ENCODE peak calls at places on chromosomes 2 and 18, in nine cellular contexts. B is thyroid gland, M is epithelial cell of proximal tubule, W is omental fat pad, O is Calu3, H is neural crest cell, G is upper lobe of left lung, D is transverse colon, E is fibroblast of lung. U is an unnamed sample.

GRCh38 chr2:199940373-199940772 is 14.9 kb downstream of the TYW5 start:
- DNase-seq in B (no peak), M (no peak), W (no peak), O (no peak), H (no peak), G (no peak), D (no peak), E (peak; percentile 11), U (no peak)

GRCh38 chr18:34659579-34660517 is 50.2 kb upstream of the DTNA start:
- DNase-seq in B (peak; percentile 96), M (peak; percentile 93), W (peak; percentile 73), O (peak; percentile 84), H (peak; percentile 41), G (no peak), D (peak; percentile 73), E (peak; percentile 97), U (no peak)

GRCh38 chr18:29163596-29163995 is 986.7 kb upstream of the CDH2 start:
- DNase-seq in B (no peak), M (no peak), W (no peak), O (no peak), H (no peak), G (no peak), D (no peak), E (no peak), U (no peak)

GRCh38 chr2:19611491-19612332 is 253.3 kb upstream of the OSR1 start:
- DNase-seq in B (no peak), M (peak; percentile 96), W (no peak), O (peak; percentile 34), H (no peak), G (no peak), D (peak; percentile 10), E (peak; percentile 99), U (no peak)

GRCh38 chr2:38572167-38572566 is 30.6 kb downstream of the HNRNPLL start:
- DNase-seq in B (no peak), M (peak; percentile 44), W (peak; percentile 38), O (no peak), H (no peak), G (no peak), D (no peak), E (peak; percentile 86), U (no peak)

GRCh38 chr2:47501374-47502200 is 98.6 kb downstream of the MSH2 start:
- DNase-seq in B (no peak), M (no peak), W (no peak), O (no peak), H (no peak), G (no peak), D (no peak), E (peak; percentile 45), U (no peak)

GRCh38 chr2:193668557-193669323 is 1474.0 kb upstream of the TMEFF2 start:
- DNase-seq in B (no peak), M (no peak), W (no peak), O (no peak), H (no peak), G (no peak), D (no peak), E (no peak), U (no peak)

GRCh38 chr2:206154197-206154596 is 5.0 kb downstream of the NDUFS1 start:
- DNase-seq in B (no peak), M (no peak), W (no peak), O (no peak), H (no peak), G (no peak), D (no peak), E (no peak), U (no peak)

GRCh38 chr2:121887513-121888188 is 132.2 kb downstream of the TSN start:
- DNase-seq in B (no peak), M (no peak), W (no peak), O (no peak), H (no peak), G (no peak), D (no peak), E (no peak), U (no peak)

GRCh38 chr2:206211657-206212255 is 52.1 kb downstream of the EEF1B2 start:
- DNase-seq in B (no peak), M (peak; percentile 4), W (no peak), O (peak; percentile 5), H (no peak), G (no peak), D (no peak), E (peak; percentile 64), U (no peak)

GRCh38 chr2:182587831-182588230 is 128.2 kb upstream of the DNAJC10 start:
- DNase-seq in B (no peak), M (peak; percentile 67), W (no peak), O (no peak), H (no peak), G (no peak), D (no peak), E (peak; percentile 98), U (no peak)

GRCh38 chr2:237618449-237618848 is 8.9 kb upstream of the LRRFIP1 start:
- DNase-seq in B (no peak), M (no peak), W (no peak), O (no peak), H (no peak), G (no peak), D (no peak), E (peak; percentile 76), U (no peak)

GRCh38 chr18:59268722-59269562 is 4.3 kb downstream of the RAX start:
- DNase-seq in B (peak; percentile 28), M (no peak), W (no peak), O (peak; percentile 63), H (peak; percentile 65), G (peak; percentile 89), D (no peak), E (no peak), U (peak; percentile 89)

GRCh38 chr2:235876099-235876679 is 292.0 kb downstream of the GBX2 start:
- DNase-seq in B (no peak), M (no peak), W (no peak), O (no peak), H (no peak), G (peak; percentile 49), D (no peak), E (no peak), U (no peak)

GRCh38 chr2:66874411-66874810 is 439.5 kb downstream of the MEIS1 start:
- DNase-seq in B (no peak), M (no peak), W (no peak), O (no peak), H (no peak), G (no peak), D (no peak), E (peak; percentile 78), U (no peak)

GRCh38 chr18:55261253-55261652 is 302.0 kb upstream of the CCDC68 start:
- DNase-seq in B (no peak), M (no peak), W (no peak), O (no peak), H (no peak), G (no peak), D (no peak), E (no peak), U (no peak)

GRCh38 chr18:76480913-76481312 is 14.1 kb downstream of the ZNF516 start:
- DNase-seq in B (no peak), M (no peak), W (no peak), O (no peak), H (no peak), G (no peak), D (no peak), E (no peak), U (no peak)
- TF ChIP-seq CTCF in B (no peak), M (peak; percentile 25), W (no peak), O (peak; percentile 34), H (peak; percentile 45), G (no peak), D (no peak), E (peak; percentile 30), U (no peak)

GRCh38 chr2:72998234-72998651 is 73.3 kb downstream of the SFXN5 start:
- DNase-seq in B (no peak), M (no peak), W (no peak), O (no peak), H (no peak), G (no peak), D (no peak), E (no peak), U (no peak)

GRCh38 chr2:72999729-73000725 is 71.5 kb downstream of the SFXN5 start:
- DNase-seq in B (no peak), M (no peak), W (no peak), O (no peak), H (no peak), G (no peak), D (no peak), E (peak; percentile 81), U (no peak)

GRCh38 chr2:72998724-72999123 is 72.8 kb downstream of the SFXN5 start:
- DNase-seq in B (no peak), M (no peak), W (no peak), O (no peak), H (no peak), G (no peak), D (no peak), E (no peak), U (no peak)

GRCh38 chr2:73003027-73003426 is 68.5 kb downstream of the SFXN5 start:
- DNase-seq in B (no peak), M (no peak), W (no peak), O (no peak), H (no peak), G (no peak), D (no peak), E (no peak), U (no peak)

DNA sequence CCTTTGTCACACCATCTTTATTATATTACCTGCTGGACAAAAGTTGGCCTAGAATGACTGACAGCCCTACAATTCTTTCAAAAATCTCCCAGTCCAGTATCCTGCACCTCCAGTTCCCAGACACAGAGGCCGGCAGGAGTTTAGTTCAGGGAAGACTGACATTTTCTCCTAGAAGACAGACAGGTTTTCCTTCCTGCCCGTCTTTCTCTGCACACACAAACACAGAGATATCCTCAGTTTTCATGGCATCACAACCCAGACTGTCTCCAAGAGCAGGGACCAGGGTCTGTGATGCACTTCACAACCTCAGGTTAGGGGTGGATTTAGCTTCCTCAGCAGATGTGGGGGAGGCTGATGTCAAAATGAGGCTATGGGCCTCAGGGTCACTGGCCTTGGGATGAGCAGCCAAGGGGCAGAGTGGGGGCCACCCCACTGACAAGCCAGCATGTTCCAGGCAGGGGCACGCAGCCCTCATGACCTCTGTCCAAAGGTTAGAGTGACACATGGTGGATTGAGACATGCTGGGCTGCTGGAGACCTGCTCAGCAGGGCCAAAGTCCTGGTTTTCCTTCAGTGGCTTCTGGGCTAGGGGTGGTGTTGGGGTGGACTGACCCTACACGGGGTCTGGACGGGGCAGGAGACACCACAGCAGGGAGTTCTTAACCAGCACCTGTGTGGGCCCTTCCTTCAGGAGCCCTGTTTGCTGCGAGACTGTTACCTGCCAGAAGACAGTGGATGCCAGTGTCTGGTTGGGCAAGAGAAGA is 70.5 kb downstream of the SFXN5 start:
- DNase-seq in B (no peak), M (no peak), W (no peak), O (no peak), H (no peak), G (no peak), D (no peak), E (no peak), U (no peak)
- TF ChIP-seq CTCF in B (no peak), M (no peak), W (no peak), O (no peak), H (no peak), G (no peak), D (no peak), E (no peak), U (no peak)

GRCh38 chr2:189318761-189319160 is 122.5 kb upstream of the WDR75 start:
- DNase-seq in B (no peak), M (no peak), W (no peak), O (no peak), H (no peak), G (no peak), D (no peak), E (no peak), U (no peak)
- TF ChIP-seq CTCF in B (no peak), M (no peak), W (no peak), O (no peak), H (no peak), G (no peak), D (no peak), E (no peak), U (no peak)

GRCh38 chr2:35035883-35036282 is 1319.7 kb upstream of the CRIM1 start:
- DNase-seq in B (no peak), M (no peak), W (no peak), O (no peak), H (no peak), G (no peak), D (no peak), E (no peak), U (no peak)
- TF ChIP-seq CTCF in B (no peak), M (peak; percentile 42), W (no peak), O (no peak), H (no peak), G (no peak), D (no peak), E (no peak), U (peak; percentile 16)

U was measured in GM13977.